ENCODE peak calls at places on chromosome 18, in eight cellular contexts. One of them, this sample, is unnamed.

GRCh38 chr18:45589559-45590041 is 25.7 kb upstream of the SLC14A2 start:
- DNase-seq in Jurkat, Clone E6-1: no peak
- DNase-seq in RWPE2: no peak
- DNase-seq in kidney glomerular epithelial cell: no peak
- DNase-seq in NCI-H1105: no peak
- DNase-seq in astrocyte of the hippocampus: peak
- DNase-seq in DMS 273 treated with DMSO at 0.1 percent for 48 hours: no peak
- DNase-seq in T-helper 2 cell: no peak
- DNase-seq in this sample: no peak

GRCh38 chr18:27959101-27959500 is 217.8 kb downstream of the CDH2 start:
- DNase-seq in Jurkat, Clone E6-1: no peak
- DNase-seq in T-helper 2 cell: no peak
- DNase-seq in DMS 273 treated with DMSO at 0.1 percent for 48 hours: no peak
- DNase-seq in astrocyte of the hippocampus: no peak
- DNase-seq in kidney glomerular epithelial cell: no peak
- DNase-seq in NCI-H1105: no peak
- DNase-seq in RWPE2: no peak
- DNase-seq in this sample: no peak

GRCh38 chr18:72652990-72653593 is 109.0 kb upstream of the CBLN2 start:
- DNase-seq in kidney glomerular epithelial cell: peak
- DNase-seq in astrocyte of the hippocampus: peak
- DNase-seq in RWPE2: no peak
- DNase-seq in DMS 273 treated with DMSO at 0.1 percent for 48 hours: no peak
- DNase-seq in T-helper 2 cell: no peak
- DNase-seq in Jurkat, Clone E6-1: peak
- DNase-seq in NCI-H1105: peak
- DNase-seq in this sample: no peak

GRCh38 chr18:31041346-31042067 is 1.0 kb downstream of the DSC3 start:
- DNase-seq in NCI-H1105: no peak
- DNase-seq in RWPE2: peak
- DNase-seq in Jurkat, Clone E6-1: no peak
- DNase-seq in DMS 273 treated with DMSO at 0.1 percent for 48 hours: no peak
- DNase-seq in kidney glomerular epithelial cell: no peak
- DNase-seq in astrocyte of the hippocampus: peak
- DNase-seq in T-helper 2 cell: no peak
- DNase-seq in this sample: no peak

GRCh38 chr18:21805771-21806366 is 65.3 kb downstream of the MIB1 start:
- DNase-seq in DMS 273 treated with DMSO at 0.1 percent for 48 hours: no peak
- DNase-seq in astrocyte of the hippocampus: peak
- DNase-seq in kidney glomerular epithelial cell: no peak
- DNase-seq in Jurkat, Clone E6-1: no peak
- DNase-seq in T-helper 2 cell: no peak
- DNase-seq in NCI-H1105: no peak
- DNase-seq in RWPE2: no peak
- DNase-seq in this sample: no peak

GRCh38 chr18:11005528-11005927 is 143.8 kb downstream of the PIEZO2 start:
- DNase-seq in Jurkat, Clone E6-1: no peak
- DNase-seq in DMS 273 treated with DMSO at 0.1 percent for 48 hours: peak
- DNase-seq in RWPE2: no peak
- DNase-seq in astrocyte of the hippocampus: peak
- DNase-seq in T-helper 2 cell: no peak
- DNase-seq in kidney glomerular epithelial cell: peak
- DNase-seq in NCI-H1105: no peak
- DNase-seq in this sample: no peak

GRCh38 chr18:9792565-9793226 is 84.6 kb downstream of the RAB31 start:
- DNase-seq in T-helper 2 cell: no peak
- DNase-seq in RWPE2: no peak
- DNase-seq in kidney glomerular epithelial cell: no peak
- DNase-seq in DMS 273 treated with DMSO at 0.1 percent for 48 hours: no peak
- DNase-seq in Jurkat, Clone E6-1: peak
- DNase-seq in astrocyte of the hippocampus: no peak
- DNase-seq in NCI-H1105: no peak
- DNase-seq in this sample: no peak

GRCh38 chr18:36888778-36889177 is 59.9 kb downstream of the KIAA1328 start:
- DNase-seq in kidney glomerular epithelial cell: no peak
- DNase-seq in RWPE2: no peak
- DNase-seq in DMS 273 treated with DMSO at 0.1 percent for 48 hours: no peak
- DNase-seq in Jurkat, Clone E6-1: no peak
- DNase-seq in T-helper 2 cell: no peak
- DNase-seq in NCI-H1105: no peak
- DNase-seq in astrocyte of the hippocampus: no peak
- DNase-seq in this sample: no peak

GRCh38 chr18:48228301-48228715 is 180.9 kb downstream of the ZBTB7C start:
- DNase-seq in T-helper 2 cell: no peak
- DNase-seq in kidney glomerular epithelial cell: no peak
- DNase-seq in NCI-H1105: no peak
- DNase-seq in DMS 273 treated with DMSO at 0.1 percent for 48 hours: no peak
- DNase-seq in RWPE2: no peak
- DNase-seq in astrocyte of the hippocampus: peak
- DNase-seq in Jurkat, Clone E6-1: no peak
- DNase-seq in this sample: no peak

GRCh38 chr18:13909141-13909540 is 6.2 kb downstream of the MC2R start:
- DNase-seq in NCI-H1105: no peak
- DNase-seq in RWPE2: no peak
- DNase-seq in kidney glomerular epithelial cell: no peak
- DNase-seq in DMS 273 treated with DMSO at 0.1 percent for 48 hours: no peak
- DNase-seq in Jurkat, Clone E6-1: no peak
- DNase-seq in astrocyte of the hippocampus: no peak
- DNase-seq in T-helper 2 cell: no peak
- DNase-seq in this sample: no peak

GRCh38 chr18:9038277-9038871 is 64.1 kb upstream of the NDUFV2 start:
- DNase-seq in NCI-H1105: no peak
- DNase-seq in astrocyte of the hippocampus: peak
- DNase-seq in DMS 273 treated with DMSO at 0.1 percent for 48 hours: no peak
- DNase-seq in T-helper 2 cell: no peak
- DNase-seq in RWPE2: no peak
- DNase-seq in Jurkat, Clone E6-1: no peak
- DNase-seq in kidney glomerular epithelial cell: no peak
- DNase-seq in this sample: no peak

GRCh38 chr18:68840554-68841263 is 42.8 kb downstream of the CCDC102B start:
- DNase-seq in Jurkat, Clone E6-1: no peak
- DNase-seq in DMS 273 treated with DMSO at 0.1 percent for 48 hours: no peak
- DNase-seq in NCI-H1105: no peak
- DNase-seq in astrocyte of the hippocampus: peak
- DNase-seq in T-helper 2 cell: no peak
- DNase-seq in kidney glomerular epithelial cell: peak
- DNase-seq in RWPE2: no peak
- DNase-seq in this sample: no peak

GRCh38 chr18:76697441-76697901 is 124.9 kb upstream of the ZNF236 start:
- DNase-seq in Jurkat, Clone E6-1: no peak
- DNase-seq in NCI-H1105: no peak
- DNase-seq in kidney glomerular epithelial cell: peak
- DNase-seq in DMS 273 treated with DMSO at 0.1 percent for 48 hours: no peak
- DNase-seq in RWPE2: no peak
- DNase-seq in T-helper 2 cell: no peak
- DNase-seq in astrocyte of the hippocampus: peak
- DNase-seq in this sample: no peak

GRCh38 chr18:76410033-76410432 is 85.0 kb downstream of the ZNF516 start:
- DNase-seq in NCI-H1105: no peak
- DNase-seq in DMS 273 treated with DMSO at 0.1 percent for 48 hours: no peak
- DNase-seq in T-helper 2 cell: no peak
- DNase-seq in Jurkat, Clone E6-1: no peak
- DNase-seq in astrocyte of the hippocampus: no peak
- DNase-seq in kidney glomerular epithelial cell: no peak
- DNase-seq in RWPE2: no peak
- DNase-seq in this sample: no peak

GRCh38 chr18:64119916-64120315 is 29.0 kb downstream of the LINC00305 start:
- DNase-seq in Jurkat, Clone E6-1: no peak
- DNase-seq in DMS 273 treated with DMSO at 0.1 percent for 48 hours: no peak
- DNase-seq in T-helper 2 cell: no peak
- DNase-seq in kidney glomerular epithelial cell: no peak
- DNase-seq in NCI-H1105: peak
- DNase-seq in astrocyte of the hippocampus: peak
- DNase-seq in RWPE2: no peak
- DNase-seq in this sample: no peak

GRCh38 chr18:13207274-13207673 is 11.3 kb upstream of the LDLRAD4 start:
- DNase-seq in RWPE2: no peak
- DNase-seq in kidney glomerular epithelial cell: no peak
- DNase-seq in Jurkat, Clone E6-1: peak
- DNase-seq in T-helper 2 cell: no peak
- DNase-seq in astrocyte of the hippocampus: no peak
- DNase-seq in NCI-H1105: no peak
- DNase-seq in DMS 273 treated with DMSO at 0.1 percent for 48 hours: no peak
- DNase-seq in this sample: no peak

GRCh38 chr18:2104620-2105462 is 466.5 kb downstream of the METTL4 start:
- DNase-seq in Jurkat, Clone E6-1: peak
- DNase-seq in T-helper 2 cell: peak
- DNase-seq in RWPE2: no peak
- DNase-seq in astrocyte of the hippocampus: peak
- DNase-seq in NCI-H1105: peak
- DNase-seq in DMS 273 treated with DMSO at 0.1 percent for 48 hours: peak
- DNase-seq in kidney glomerular epithelial cell: peak
- DNase-seq in this sample: no peak

GRCh38 chr18:58848685-58849084 is 16.0 kb upstream of the ZNF532 start:
- DNase-seq in RWPE2: no peak
- DNase-seq in kidney glomerular epithelial cell: no peak
- DNase-seq in Jurkat, Clone E6-1: no peak
- DNase-seq in astrocyte of the hippocampus: peak
- DNase-seq in DMS 273 treated with DMSO at 0.1 percent for 48 hours: no peak
- DNase-seq in NCI-H1105: no peak
- DNase-seq in T-helper 2 cell: no peak
- DNase-seq in this sample: no peak

GRCh38 chr18:22057908-22058527 is 111.4 kb upstream of the GATA6 start:
- DNase-seq in Jurkat, Clone E6-1: no peak
- DNase-seq in DMS 273 treated with DMSO at 0.1 percent for 48 hours: no peak
- DNase-seq in T-helper 2 cell: no peak
- DNase-seq in NCI-H1105: no peak
- DNase-seq in RWPE2: no peak
- DNase-seq in astrocyte of the hippocampus: peak
- DNase-seq in kidney glomerular epithelial cell: no peak
- DNase-seq in this sample: no peak

GRCh38 chr18:59629894-59630293 is 67.3 kb downstream of the CCBE1 start:
- DNase-seq in DMS 273 treated with DMSO at 0.1 percent for 48 hours: no peak
- DNase-seq in Jurkat, Clone E6-1: no peak
- DNase-seq in RWPE2: no peak
- DNase-seq in astrocyte of the hippocampus: no peak
- DNase-seq in T-helper 2 cell: no peak
- DNase-seq in kidney glomerular epithelial cell: no peak
- DNase-seq in NCI-H1105: no peak
- DNase-seq in this sample: no peak

GRCh38 chr18:22175326-22175725 is 5.9 kb downstream of the GATA6 start:
- DNase-seq in Jurkat, Clone E6-1: no peak
- DNase-seq in kidney glomerular epithelial cell: no peak
- DNase-seq in astrocyte of the hippocampus: no peak
- DNase-seq in DMS 273 treated with DMSO at 0.1 percent for 48 hours: no peak
- DNase-seq in RWPE2: no peak
- DNase-seq in NCI-H1105: no peak
- DNase-seq in T-helper 2 cell: no peak
- DNase-seq in this sample: no peak

GRCh38 chr18:22559414-22560282 is 141.9 kb upstream of the CTAGE1 start:
- DNase-seq in Jurkat, Clone E6-1: no peak
- DNase-seq in T-helper 2 cell: no peak
- DNase-seq in RWPE2: no peak
- DNase-seq in DMS 273 treated with DMSO at 0.1 percent for 48 hours: no peak
- DNase-seq in NCI-H1105: peak
- DNase-seq in astrocyte of the hippocampus: peak
- DNase-seq in kidney glomerular epithelial cell: peak
- DNase-seq in this sample: no peak

GRCh38 chr18:68436485-68436884 is 278.4 kb downstream of the TMX3 start:
- DNase-seq in Jurkat, Clone E6-1: no peak
- DNase-seq in NCI-H1105: no peak
- DNase-seq in astrocyte of the hippocampus: no peak
- DNase-seq in DMS 273 treated with DMSO at 0.1 percent for 48 hours: no peak
- DNase-seq in kidney glomerular epithelial cell: no peak
- DNase-seq in RWPE2: no peak
- DNase-seq in T-helper 2 cell: no peak
- DNase-seq in this sample: no peak

GRCh38 chr18:71324356-71324755 is 1035.5 kb downstream of the SOCS6 start:
- DNase-seq in astrocyte of the hippocampus: no peak
- DNase-seq in DMS 273 treated with DMSO at 0.1 percent for 48 hours: no peak
- DNase-seq in RWPE2: no peak
- DNase-seq in kidney glomerular epithelial cell: no peak
- DNase-seq in Jurkat, Clone E6-1: no peak
- DNase-seq in T-helper 2 cell: no peak
- DNase-seq in NCI-H1105: no peak
- DNase-seq in this sample: no peak

GRCh38 chr18:21669736-21670135 is 34.8 kb downstream of the ABHD3 start:
- DNase-seq in DMS 273 treated with DMSO at 0.1 percent for 48 hours: no peak
- DNase-seq in Jurkat, Clone E6-1: no peak
- DNase-seq in astrocyte of the hippocampus: no peak
- DNase-seq in kidney glomerular epithelial cell: peak
- DNase-seq in T-helper 2 cell: no peak
- DNase-seq in RWPE2: no peak
- DNase-seq in NCI-H1105: no peak
- DNase-seq in this sample: no peak

This sample was measured in stimulated activated naive CD4-positive, alpha-beta T cell.